ENCODE peak calls at places on chromosomes 2 and 18, in seven cellular contexts. V, H, F, G, I, C and L are unnamed samples.
A peak's percentile ranks its signal among the peaks of the same experiment; 100 is the strongest.

GRCh38 chr2:124970065-124970464 is 945.0 kb downstream of the CNTNAP5 start:
- DNase-seq in V (peak; percentile 16), H (no peak), F (no peak), G (no peak), I (no peak), C (no peak), L (no peak)

GRCh38 chr2:54671010-54671409 is 52.5 kb upstream of the EML6 start:
- DNase-seq in V (no peak), H (no peak), F (no peak), G (no peak), I (no peak), C (no peak), L (no peak)

GRCh38 chr2:197113221-197113831 is 186.8 kb upstream of the PGAP1 start:
- DNase-seq in V (no peak), H (no peak), F (no peak), G (no peak), I (no peak), C (peak; percentile 62), L (peak; percentile 56)

GRCh38 chr18:61984293-61984692 is 91.5 kb upstream of the RNF152 start:
- DNase-seq in V (no peak), H (no peak), F (no peak), G (no peak), I (no peak), C (no peak), L (no peak)

GRCh38 chr2:46848446-46848845 is 67.2 kb downstream of the MCFD2 start:
- DNase-seq in V (no peak), H (no peak), F (no peak), G (no peak), I (no peak), C (peak; percentile 43), L (no peak)

GRCh38 chr2:127197475-127198385 is 22.4 kb downstream of the CYP27C1 start:
- DNase-seq in V (no peak), H (peak; percentile 36), F (peak; percentile 81), G (peak; percentile 64), I (no peak), C (peak; percentile 85), L (peak; percentile 63)

GRCh38 chr2:55012648-55013484 is 37.4 kb downstream of the RTN4 start:
- DNase-seq in V (no peak), H (no peak), F (no peak), G (no peak), I (no peak), C (no peak), L (no peak)

GRCh38 chr2:75640621-75641121 is 5.9 kb upstream of the MRPL19 start:
- DNase-seq in V (peak; percentile 7), H (peak; percentile 29), F (peak; percentile 52), G (peak; percentile 49), I (no peak), C (peak; percentile 64), L (peak; percentile 94)

GRCh38 chr2:105404736-105405135 is 5.9 kb upstream of the FHL2 start:
- DNase-seq in V (no peak), H (no peak), F (no peak), G (no peak), I (no peak), C (no peak), L (no peak)

GRCh38 chr18:35778850-35779634 is 193.4 kb upstream of the RMP24 start:
- DNase-seq in V (no peak), H (no peak), F (no peak), G (no peak), I (no peak), C (no peak), L (no peak)

GRCh38 chr18:9825571-9826073 is 60.2 kb upstream of the TXNDC2 start:
- DNase-seq in V (no peak), H (no peak), F (no peak), G (no peak), I (no peak), C (peak; percentile 94), L (peak; percentile 86)

GRCh38 chr2:19348692-19349091 is 9.7 kb downstream of the OSR1 start:
- DNase-seq in V (no peak), H (no peak), F (no peak), G (no peak), I (no peak), C (no peak), L (no peak)

GRCh38 chr2:165161510-165161909 is 42.3 kb downstream of the SCN3A start:
- DNase-seq in V (no peak), H (no peak), F (no peak), G (no peak), I (no peak), C (no peak), L (no peak)

GRCh38 chr18:2380101-2380500 is 191.2 kb downstream of the METTL4 start:
- DNase-seq in V (no peak), H (no peak), F (no peak), G (no peak), I (no peak), C (no peak), L (no peak)

GRCh38 chr2:172095905-172096660 is 6.6 kb downstream of the DLX2 start:
- DNase-seq in V (no peak), H (no peak), F (no peak), G (no peak), I (no peak), C (no peak), L (no peak)

GRCh38 chr2:104872034-104872865 is 18.3 kb downstream of the POU3F3 start:
- DNase-seq in V (no peak), H (no peak), F (peak; percentile 83), G (no peak), I (no peak), C (peak; percentile 70), L (no peak)

GRCh38 chr2:136356111-136357033 is 238.4 kb upstream of the CXCR4 start:
- DNase-seq in V (no peak), H (no peak), F (no peak), G (no peak), I (no peak), C (no peak), L (no peak)

GRCh38 chr2:203022751-203023150 is 8.1 kb downstream of the NBEAL1 start:
- DNase-seq in V (no peak), H (no peak), F (no peak), G (no peak), I (no peak), C (no peak), L (peak; percentile 48)

GRCh38 chr2:233353769-233354499 is at the start of gene DGKD:
- DNase-seq in V (peak; percentile 45), H (peak; percentile 63), F (peak; percentile 71), G (peak; percentile 87), I (peak; percentile 83), C (peak; percentile 50), L (no peak)

GRCh38 chr2:226873051-226873620 is 37.3 kb downstream of the RHBDD1 start:
- DNase-seq in V (no peak), H (no peak), F (no peak), G (no peak), I (no peak), C (peak; percentile 4), L (no peak)

GRCh38 chr2:9950521-9951271 is 797 bp upstream of the GRHL1 start:
- DNase-seq in V (no peak), H (peak; percentile 45), F (peak; percentile 54), G (no peak), I (no peak), C (peak; percentile 45), L (no peak)

GRCh38 chr2:77807531-77808215 is 285.5 kb upstream of the LRRTM4 start:
- DNase-seq in V (no peak), H (no peak), F (no peak), G (no peak), I (no peak), C (no peak), L (no peak)

GRCh38 chr18:62118324-62118723 is 68.5 kb downstream of the PIGN start:
- DNase-seq in V (no peak), H (no peak), F (no peak), G (no peak), I (no peak), C (no peak), L (no peak)

GRCh38 chr2:172639823-172640222 is 83.9 kb downstream of the PDK1 start:
- DNase-seq in V (no peak), H (no peak), F (no peak), G (no peak), I (no peak), C (no peak), L (peak; percentile 43)

GRCh38 chr2:100853909-100854810 is 34.2 kb downstream of the NPAS2 start:
- DNase-seq in V (no peak), H (no peak), F (no peak), G (no peak), I (no peak), C (no peak), L (no peak)

GRCh38 chr2:38806001-38806400 is 28.0 kb downstream of the GEMIN6 start:
- DNase-seq in V (no peak), H (no peak), F (no peak), G (no peak), I (no peak), C (no peak), L (no peak)

GRCh38 chr2:220847587-220847986 is 724.5 kb downstream of the EPHA4 start:
- DNase-seq in V (no peak), H (no peak), F (no peak), G (no peak), I (no peak), C (no peak), L (no peak)

GRCh38 chr2:43812005-43812404 is 26.6 kb downstream of the ABCG5 start:
- DNase-seq in V (no peak), H (no peak), F (no peak), G (no peak), I (no peak), C (no peak), L (no peak)

GRCh38 chr18:22221350-22221749 is 52.0 kb downstream of the GATA6 start:
- DNase-seq in V (no peak), H (no peak), F (no peak), G (no peak), I (no peak), C (peak; percentile 2), L (no peak)